ENCODE peak calls at places on chromosomes 12 and 14, in ten cellular contexts. K is right lobe of liver, J is neural crest cell, I is Caco-2, Z is BJ, N is cardiac fibroblast, E is PC-9, B is endothelial cell, D is progenitor cell of endocrine pancreas, R is astrocyte. C is an unnamed sample.

GRCh38 chr14:32608880-32609279 is 279.8 kb downstream of the AKAP6 start:
- DNase-seq in E (no peak), Z (no peak), D (no peak), K (no peak), R (peak), J (no peak), B (no peak), I (no peak), N (peak), C (no peak)

GRCh38 chr12:68912916-68913315 is 20.1 kb downstream of the CPM start:
- DNase-seq in Z (no peak), N (no peak), D (no peak), E (no peak), K (no peak), J (no peak), B (no peak), I (no peak), R (no peak), C (no peak)

GRCh38 chr12:26113194-26113654 is 11.6 kb downstream of the BHLHE41 start:
- DNase-seq in R (no peak), B (no peak), E (no peak), J (no peak), K (no peak), Z (no peak), I (no peak), N (no peak), D (no peak), C (no peak)

GRCh38 chr14:75794615-75795038 is 133.6 kb downstream of the TTLL5 start:
- DNase-seq in Z (peak), D (no peak), R (peak), I (no peak), B (no peak), K (no peak), E (peak), N (peak), J (no peak), C (no peak)

GRCh38 chr12:93573552-93574223 is 1.2 kb downstream of the SOCS2 start:
- DNase-seq in B (no peak), E (no peak), I (peak), D (no peak), R (peak), N (peak), K (no peak), J (no peak), Z (no peak), C (no peak)

GRCh38 chr12:65934480-65935115 is 110.3 kb downstream of the HMGA2 start:
- DNase-seq in E (no peak), Z (no peak), K (no peak), I (no peak), N (no peak), J (no peak), B (no peak), D (no peak), R (no peak), C (no peak)

GRCh38 chr12:115916910-115917668 is 360.4 kb downstream of the MED13L start:
- DNase-seq in R (no peak), I (peak), J (peak), K (peak), N (peak), Z (no peak), E (peak), B (peak), D (peak), C (peak)

GRCh38 chr12:110254971-110255540 is 26.0 kb upstream of the ATP2A2 start:
- DNase-seq in E (no peak), B (no peak), N (no peak), R (no peak), K (no peak), I (peak), J (no peak), D (no peak), Z (no peak), C (no peak)

DNA sequence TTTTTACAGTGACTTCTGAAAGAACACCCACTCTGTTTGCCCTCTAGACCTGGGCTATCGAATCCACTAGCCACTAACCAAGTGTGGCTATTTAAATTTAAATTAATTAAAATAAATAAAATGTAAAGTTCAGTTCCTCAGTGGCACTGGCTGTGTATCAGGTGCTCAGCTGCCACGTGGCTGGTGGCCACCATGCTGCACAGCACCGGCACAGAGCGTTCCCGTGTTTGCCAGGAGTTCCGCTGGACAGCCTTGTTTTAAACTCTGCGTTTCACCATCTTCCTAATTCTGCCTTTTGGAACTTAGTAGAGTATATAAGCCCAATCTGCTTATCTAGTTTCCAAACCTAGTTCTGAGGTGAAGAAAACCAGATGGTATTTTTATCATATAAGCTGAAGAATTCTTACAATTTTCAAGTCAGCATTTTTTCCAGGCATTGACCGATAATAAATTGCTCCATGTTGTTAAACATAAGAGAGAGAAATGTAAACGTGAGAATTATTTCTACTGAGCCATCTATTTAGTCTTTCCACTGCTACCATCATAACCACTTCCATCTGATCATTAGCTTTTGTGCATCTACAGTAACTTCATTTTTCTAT is 339.1 kb downstream of the CACNA1C start:
- DNase-seq in D (no peak), R (no peak), Z (no peak), N (no peak), J (no peak), E (no peak), I (peak), B (no peak), K (no peak), C (no peak)
- TF ChIP-seq CTCF in D (no peak), R (no peak), Z (no peak), N (no peak), J (no peak), E (no peak), I (no peak), B (no peak), K (no peak), C (no peak)

GRCh38 chr12:55823419-55823818 is 5.6 kb downstream of the ORMDL2 start:
- DNase-seq in D (no peak), R (no peak), K (no peak), N (no peak), Z (no peak), E (no peak), B (no peak), J (no peak), I (no peak), C (no peak)

GRCh38 chr12:55818886-55819285 is 1.0 kb downstream of the ORMDL2 start:
- DNase-seq in K (no peak), J (no peak), I (no peak), Z (no peak), D (no peak), E (no peak), R (peak), B (no peak), N (peak), C (no peak)

GRCh38 chr12:55818140-55818728 is 393 bp downstream of the ORMDL2 start:
- DNase-seq in N (peak), K (no peak), J (no peak), R (no peak), B (no peak), Z (no peak), I (no peak), E (no peak), D (no peak), C (no peak)

GRCh38 chr12:55822228-55822627 is 4.4 kb downstream of the ORMDL2 start:
- DNase-seq in N (no peak), Z (no peak), R (no peak), K (no peak), I (no peak), B (peak), E (no peak), D (no peak), J (no peak), C (no peak)

DNA sequence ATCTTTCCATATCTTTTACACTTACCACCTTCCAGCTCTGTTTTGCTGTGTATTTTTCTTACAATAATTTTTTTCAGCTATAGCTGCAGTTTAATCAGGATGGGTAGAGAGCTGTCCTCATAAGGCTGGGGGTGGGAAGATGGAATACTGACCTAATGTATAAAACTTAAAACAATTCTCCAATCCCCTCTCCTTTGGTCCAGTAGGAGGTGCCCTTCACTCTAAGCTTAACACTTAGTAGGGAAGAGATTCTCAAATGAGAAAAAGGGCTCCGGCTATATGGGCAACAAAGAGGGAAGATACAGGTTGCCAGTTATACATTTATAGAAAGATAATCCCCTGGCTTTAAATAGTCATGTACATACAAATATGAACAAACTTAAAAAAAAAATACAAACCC is 2.8 kb downstream of the ORMDL2 start:
- DNase-seq in E (no peak), I (no peak), R (no peak), B (no peak), J (no peak), N (peak), D (no peak), K (no peak), Z (no peak), C (no peak)
- TF ChIP-seq CTCF in E (peak), I (no peak), R (peak), B (no peak), J (peak), N (peak), D (peak), K (no peak), Z (peak), C (no peak)

GRCh38 chr12:32108829-32109228 is 2.2 kb downstream of the BICD1 start:
- DNase-seq in R (no peak), E (no peak), N (no peak), J (no peak), Z (no peak), K (no peak), D (no peak), I (no peak), B (no peak), C (no peak)

GRCh38 chr12:32104572-32105355 is 1.9 kb upstream of the BICD1 start:
- DNase-seq in N (no peak), R (no peak), B (no peak), K (no peak), Z (no peak), I (peak), E (no peak), D (no peak), J (no peak), C (no peak)

GRCh38 chr12:32106153-32106516 is 512 bp upstream of the BICD1 start:
- DNase-seq in Z (no peak), K (no peak), N (no peak), E (no peak), B (no peak), R (no peak), D (no peak), I (no peak), J (no peak), C (no peak)

GRCh38 chr12:32107376-32108267 is 975 bp downstream of the BICD1 start:
- DNase-seq in R (peak), N (peak), B (peak), I (no peak), J (peak), Z (no peak), K (no peak), E (peak), D (peak), C (no peak)

DNA sequence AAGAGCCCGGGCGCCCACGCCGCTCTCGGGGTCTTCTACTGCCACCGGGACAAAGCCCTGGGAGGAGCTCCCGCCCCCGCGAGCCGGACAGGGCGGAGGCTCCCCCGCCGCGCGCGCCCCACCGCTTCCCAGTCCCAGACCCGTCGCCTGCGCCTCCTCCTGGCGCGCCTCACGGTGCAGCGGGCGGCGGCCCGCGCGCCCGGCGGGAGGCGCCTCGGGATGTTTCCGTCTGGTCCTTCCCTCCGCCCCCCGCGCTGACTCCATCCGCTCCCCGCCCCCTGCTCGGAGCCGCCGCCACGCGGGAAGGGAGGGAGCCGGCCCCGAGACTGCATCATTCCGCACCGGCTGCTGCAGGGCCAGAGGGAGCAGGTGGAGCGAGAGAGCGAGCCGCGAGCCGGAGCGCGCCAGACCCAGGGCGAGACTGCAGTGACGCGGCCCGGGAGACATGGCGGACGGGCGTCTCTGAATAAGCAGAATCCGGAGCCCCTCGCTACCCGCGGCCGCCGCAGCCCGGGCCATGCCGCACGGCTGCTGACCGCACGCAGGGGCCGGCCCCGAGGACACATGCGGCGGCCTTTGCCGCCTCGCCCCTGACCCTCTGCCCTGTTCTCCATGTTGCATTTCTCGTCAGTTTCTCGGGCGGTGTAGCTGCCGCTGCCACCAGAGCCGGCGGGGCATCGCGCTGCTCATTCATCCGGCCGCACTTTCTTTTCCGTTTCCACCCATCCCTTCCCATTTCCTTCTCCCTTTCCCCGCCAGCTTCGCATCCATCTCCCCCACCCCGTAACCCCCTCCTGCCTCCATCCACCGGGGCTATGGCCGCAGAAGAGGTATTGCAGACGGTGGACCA is at the start of gene BICD1:
- DNase-seq in J (peak), R (peak), I (peak), Z (peak), K (peak), E (peak), B (peak), D (peak), N (peak), C (peak)
- TF ChIP-seq CTCF in J (peak), R (no peak), I (peak), Z (peak), K (peak), E (peak), B (peak), D (peak), N (no peak), C (no peak)

DNA sequence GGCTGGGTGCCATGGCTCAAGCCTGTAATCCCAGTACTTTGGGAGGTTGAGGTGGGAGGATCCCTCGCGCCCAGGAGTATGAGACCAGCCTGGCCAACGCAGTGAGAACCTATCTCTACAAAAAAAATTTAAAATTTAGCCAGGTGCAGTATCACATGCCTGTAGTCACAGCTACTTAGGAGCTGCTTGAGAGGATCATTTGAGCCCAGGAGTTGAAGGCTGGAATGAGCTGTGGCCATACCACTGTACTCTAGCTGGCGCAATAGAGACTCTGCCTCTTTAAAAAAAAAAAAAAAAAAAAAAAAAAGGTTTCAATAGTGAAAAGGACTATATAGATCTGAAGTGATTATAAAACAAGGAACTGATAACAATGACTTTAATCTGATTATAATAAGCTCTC is 13.5 kb downstream of the PSMA3 start:
- DNase-seq in D (no peak), I (no peak), K (no peak), R (no peak), N (no peak), Z (no peak), E (no peak), J (no peak), B (no peak), C (no peak)
- TF ChIP-seq CTCF in D (no peak), I (peak), K (no peak), R (no peak), N (no peak), Z (no peak), E (no peak), J (no peak), B (no peak), C (no peak)

C was measured in activated B cell treated with CpG ODN at 0.5 μM for 24 hours.